ENCODE peak calls at places on chromosome 4, in eight cellular contexts. One of them, this sample, is unnamed.

GRCh38 chr4:1310796-1311715 is 21.4 kb downstream of the MAEA start:
- DNase-seq in tibial nerve: no peak
- DNase-seq in ovary: no peak
- DNase-seq in heart left ventricle: peak; percentile 6
- DNase-seq in upper lobe of left lung: no peak
- DNase-seq in testis: no peak
- DNase-seq in body of pancreas: no peak
- DNase-seq in K562: no peak
- DNase-seq in this sample: no peak

GRCh38 chr4:168917150-168917779 is 92.8 kb downstream of the CBR4 start:
- DNase-seq in heart left ventricle: no peak
- DNase-seq in K562: peak; percentile 28
- DNase-seq in upper lobe of left lung: no peak
- DNase-seq in ovary: no peak
- DNase-seq in testis: no peak
- DNase-seq in tibial nerve: no peak
- DNase-seq in body of pancreas: no peak
- DNase-seq in this sample: no peak

GRCh38 chr4:53128959-53129358 is 236.9 kb downstream of the SCFD2 start:
- DNase-seq in tibial nerve: peak; percentile 53
- DNase-seq in heart left ventricle: peak; percentile 57
- DNase-seq in K562: no peak
- DNase-seq in testis: peak; percentile 70
- DNase-seq in upper lobe of left lung: no peak
- DNase-seq in body of pancreas: peak; percentile 65
- DNase-seq in ovary: peak; percentile 67
- DNase-seq in this sample: no peak

GRCh38 chr4:175470141-175470540 is 341.9 kb downstream of the GPM6A start:
- DNase-seq in body of pancreas: no peak
- DNase-seq in ovary: no peak
- DNase-seq in heart left ventricle: no peak
- DNase-seq in tibial nerve: no peak
- DNase-seq in upper lobe of left lung: no peak
- DNase-seq in testis: no peak
- DNase-seq in K562: no peak
- DNase-seq in this sample: no peak

GRCh38 chr4:151993521-151993920 is 232.7 kb upstream of the GATB start:
- DNase-seq in tibial nerve: no peak
- DNase-seq in upper lobe of left lung: no peak
- DNase-seq in testis: no peak
- DNase-seq in heart left ventricle: no peak
- DNase-seq in body of pancreas: no peak
- DNase-seq in K562: no peak
- DNase-seq in ovary: no peak
- DNase-seq in this sample: no peak

GRCh38 chr4:71270901-71271300 is 67.9 kb upstream of the SLC4A4 start:
- DNase-seq in heart left ventricle: no peak
- DNase-seq in testis: no peak
- DNase-seq in body of pancreas: peak; percentile 54
- DNase-seq in ovary: no peak
- DNase-seq in tibial nerve: no peak
- DNase-seq in K562: peak; percentile 11
- DNase-seq in upper lobe of left lung: no peak
- DNase-seq in this sample: no peak

GRCh38 chr4:98706200-98706813 is 47.9 kb upstream of the TSPAN5 start:
- DNase-seq in testis: no peak
- DNase-seq in body of pancreas: no peak
- DNase-seq in upper lobe of left lung: no peak
- DNase-seq in K562: no peak
- DNase-seq in heart left ventricle: no peak
- DNase-seq in ovary: no peak
- DNase-seq in tibial nerve: no peak
- DNase-seq in this sample: no peak

GRCh38 chr4:74397748-74398426 is 32.9 kb downstream of the EREG start:
- DNase-seq in K562: no peak
- DNase-seq in ovary: no peak
- DNase-seq in heart left ventricle: no peak
- DNase-seq in testis: no peak
- DNase-seq in tibial nerve: no peak
- DNase-seq in upper lobe of left lung: no peak
- DNase-seq in body of pancreas: no peak
- DNase-seq in this sample: no peak

GRCh38 chr4:16598241-16599224 is 299.9 kb downstream of the LDB2 start:
- DNase-seq in ovary: no peak
- DNase-seq in heart left ventricle: no peak
- DNase-seq in body of pancreas: no peak
- DNase-seq in upper lobe of left lung: no peak
- DNase-seq in K562: no peak
- DNase-seq in tibial nerve: no peak
- DNase-seq in testis: no peak
- DNase-seq in this sample: no peak

GRCh38 chr4:136737066-136737465 is 795.2 kb downstream of the PCDH18 start:
- DNase-seq in ovary: no peak
- DNase-seq in body of pancreas: no peak
- DNase-seq in tibial nerve: no peak
- DNase-seq in heart left ventricle: no peak
- DNase-seq in K562: no peak
- DNase-seq in testis: no peak
- DNase-seq in upper lobe of left lung: no peak
- DNase-seq in this sample: no peak

GRCh38 chr4:182978152-182978827 is 61.1 kb upstream of the DCTD start:
- DNase-seq in upper lobe of left lung: no peak
- DNase-seq in K562: no peak
- DNase-seq in ovary: no peak
- DNase-seq in heart left ventricle: no peak
- DNase-seq in tibial nerve: no peak
- DNase-seq in body of pancreas: no peak
- DNase-seq in testis: no peak
- DNase-seq in this sample: no peak

GRCh38 chr4:26263165-26263564 is 57.6 kb upstream of the RBPJ start:
- DNase-seq in K562: peak; percentile 81
- DNase-seq in ovary: no peak
- DNase-seq in tibial nerve: no peak
- DNase-seq in body of pancreas: no peak
- DNase-seq in upper lobe of left lung: no peak
- DNase-seq in heart left ventricle: no peak
- DNase-seq in testis: peak; percentile 61
- DNase-seq in this sample: no peak

GRCh38 chr4:185379326-185380295 is 16.1 kb downstream of the LRP2BP start:
- DNase-seq in ovary: no peak
- DNase-seq in upper lobe of left lung: no peak
- DNase-seq in body of pancreas: peak; percentile 84
- DNase-seq in heart left ventricle: no peak
- DNase-seq in K562: no peak
- DNase-seq in tibial nerve: no peak
- DNase-seq in testis: no peak
- DNase-seq in this sample: no peak
- TF ChIP-seq POLR2A in ovary: no peak
- TF ChIP-seq POLR2A in upper lobe of left lung: no peak
- TF ChIP-seq POLR2A in body of pancreas: peak; percentile 51
- TF ChIP-seq POLR2A in heart left ventricle: no peak
- TF ChIP-seq POLR2A in K562: no peak
- TF ChIP-seq POLR2A in tibial nerve: no peak
- TF ChIP-seq POLR2A in testis: no peak
- TF ChIP-seq POLR2A in this sample: no peak

DNA sequence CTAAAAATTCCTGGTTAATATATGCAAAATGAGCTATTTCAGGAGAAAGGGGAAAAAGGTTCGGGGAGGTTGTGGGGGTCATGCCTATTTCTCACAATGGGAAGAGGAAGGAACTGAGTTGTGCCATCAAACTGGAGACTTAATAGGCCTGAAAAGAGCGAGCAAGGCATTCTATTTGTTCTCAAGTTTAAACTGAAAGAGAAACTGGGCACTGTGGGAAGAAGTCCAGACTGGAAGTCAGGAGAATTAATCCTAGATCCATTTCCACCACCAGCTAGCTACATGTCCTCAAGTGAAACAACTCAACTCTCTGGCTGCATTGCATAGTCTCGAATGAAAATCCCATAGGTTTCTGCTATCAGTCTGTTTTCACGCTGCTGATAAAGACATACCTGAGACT is 50.6 kb downstream of the PPARGC1A start:
- DNase-seq in testis: no peak
- DNase-seq in ovary: no peak
- DNase-seq in body of pancreas: no peak
- DNase-seq in tibial nerve: no peak
- DNase-seq in heart left ventricle: no peak
- DNase-seq in K562: no peak
- DNase-seq in upper lobe of left lung: no peak
- DNase-seq in this sample: no peak
- H3K4me3 ChIP-seq in testis: no peak overlapping the region
- H3K4me3 ChIP-seq in ovary: no peak overlapping the region
- H3K4me3 ChIP-seq in body of pancreas: no peak overlapping the region
- H3K4me3 ChIP-seq in tibial nerve: no peak overlapping the region
- H3K4me3 ChIP-seq in heart left ventricle: no peak overlapping the region
- H3K4me3 ChIP-seq in K562: no peak overlapping the region
- H3K4me3 ChIP-seq in upper lobe of left lung: no peak overlapping the region
- H3K4me3 ChIP-seq in this sample: no peak overlapping the region

DNA sequence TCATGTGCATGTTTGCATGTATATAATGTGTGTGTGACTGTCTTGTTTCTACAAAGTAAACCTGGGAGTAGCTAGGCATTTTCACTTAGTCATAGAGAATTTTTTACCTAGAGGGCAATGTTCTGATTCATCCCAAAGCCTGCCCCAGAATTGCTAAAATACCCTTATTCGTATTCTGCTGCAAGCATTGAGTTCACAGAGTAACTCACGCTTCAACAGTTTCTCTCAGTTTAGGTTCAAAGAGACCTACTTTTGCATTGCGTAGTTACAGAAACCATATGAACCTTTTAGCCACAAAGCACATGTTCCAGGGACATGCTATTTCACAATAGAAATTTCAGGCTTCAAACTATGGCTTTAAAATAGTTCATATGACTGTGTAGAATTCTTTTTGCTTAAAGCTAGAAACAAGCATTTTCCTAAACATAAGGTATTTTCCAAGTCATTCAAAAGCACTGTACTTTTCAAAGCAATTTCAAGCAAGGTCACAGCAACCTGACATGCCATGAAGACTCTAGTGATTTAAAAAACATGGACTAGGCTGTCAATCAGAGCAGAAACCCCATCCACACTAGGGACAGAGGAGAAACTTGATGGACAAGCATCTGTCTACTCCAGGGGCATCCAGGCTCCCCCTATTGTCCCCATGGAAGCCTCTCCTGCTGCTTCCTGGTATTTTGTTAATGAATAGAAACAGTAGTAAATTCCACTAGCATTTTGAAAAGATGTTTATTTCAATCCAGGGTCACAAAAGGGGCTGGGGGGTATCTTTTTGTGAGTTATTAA is 81.5 kb upstream of the MAPK10 start:
- DNase-seq in K562: no peak
- DNase-seq in tibial nerve: no peak
- DNase-seq in body of pancreas: no peak
- DNase-seq in heart left ventricle: no peak
- DNase-seq in testis: no peak
- DNase-seq in upper lobe of left lung: no peak
- DNase-seq in ovary: no peak
- DNase-seq in this sample: no peak
- H3K27ac ChIP-seq in K562: no peak overlapping the region
- H3K27ac ChIP-seq in tibial nerve: no peak overlapping the region
- H3K27ac ChIP-seq in body of pancreas: no peak overlapping the region
- H3K27ac ChIP-seq in heart left ventricle: no peak overlapping the region
- H3K27ac ChIP-seq in testis: no peak overlapping the region
- H3K27ac ChIP-seq in upper lobe of left lung: no peak overlapping the region
- H3K27ac ChIP-seq in ovary: no peak overlapping the region
- H3K27ac ChIP-seq in this sample: no peak overlapping the region

DNA sequence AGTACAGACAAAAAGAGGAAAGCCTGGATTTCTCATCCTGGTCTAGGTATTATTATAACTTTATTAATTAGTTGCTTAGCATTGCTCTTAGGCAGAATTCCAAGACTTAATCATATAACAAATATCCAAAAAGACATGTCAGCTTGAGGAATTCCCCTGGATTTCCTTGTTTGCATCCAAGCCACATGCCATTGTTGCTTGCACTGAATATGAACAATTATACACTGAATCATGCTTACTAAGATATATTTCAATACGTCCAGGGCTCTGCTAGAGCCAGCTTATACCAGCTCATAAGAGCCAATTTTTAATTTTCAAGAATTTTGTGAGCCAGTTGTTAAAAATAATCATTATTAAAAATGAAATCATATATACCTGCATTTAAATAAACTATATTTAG is 5.5 kb upstream of the TLR10 start:
- DNase-seq in upper lobe of left lung: no peak
- DNase-seq in heart left ventricle: no peak
- DNase-seq in ovary: no peak
- DNase-seq in body of pancreas: no peak
- DNase-seq in testis: no peak
- DNase-seq in K562: no peak
- DNase-seq in tibial nerve: no peak
- DNase-seq in this sample: no peak
- TF ChIP-seq POLR2A in upper lobe of left lung: no peak
- TF ChIP-seq POLR2A in heart left ventricle: no peak
- TF ChIP-seq POLR2A in ovary: no peak
- TF ChIP-seq POLR2A in body of pancreas: no peak
- TF ChIP-seq POLR2A in testis: no peak
- TF ChIP-seq POLR2A in K562: no peak
- TF ChIP-seq POLR2A in tibial nerve: no peak
- TF ChIP-seq POLR2A in this sample: no peak

GRCh38 chr4:150582881-150583286 is 933 bp downstream of the MAB21L2 start:
- DNase-seq in ovary: no peak
- DNase-seq in tibial nerve: no peak
- DNase-seq in testis: no peak
- DNase-seq in body of pancreas: no peak
- DNase-seq in heart left ventricle: no peak
- DNase-seq in K562: no peak
- DNase-seq in upper lobe of left lung: no peak
- DNase-seq in this sample: no peak
- H3K4me3 ChIP-seq in ovary: peak overlapping the region; percentile 27
- H3K4me3 ChIP-seq in tibial nerve: peak overlapping the region; percentile 23
- H3K4me3 ChIP-seq in testis: peak overlapping the region; percentile 3
- H3K4me3 ChIP-seq in body of pancreas: no peak overlapping the region
- H3K4me3 ChIP-seq in heart left ventricle: peak overlapping the region; percentile 52
- H3K4me3 ChIP-seq in K562: no peak overlapping the region
- H3K4me3 ChIP-seq in upper lobe of left lung: peak overlapping the region; percentile 44
- H3K4me3 ChIP-seq in this sample: peak overlapping the region; percentile 42

GRCh38 chr4:167629272-167629671 is 395.0 kb upstream of the SPOCK3 start:
- DNase-seq in tibial nerve: no peak
- DNase-seq in testis: no peak
- DNase-seq in K562: no peak
- DNase-seq in ovary: no peak
- DNase-seq in body of pancreas: no peak
- DNase-seq in heart left ventricle: no peak
- DNase-seq in upper lobe of left lung: no peak
- DNase-seq in this sample: no peak
- H3K27ac ChIP-seq in tibial nerve: no peak overlapping the region
- H3K27ac ChIP-seq in testis: no peak overlapping the region
- H3K27ac ChIP-seq in K562: no peak overlapping the region
- H3K27ac ChIP-seq in ovary: no peak overlapping the region
- H3K27ac ChIP-seq in body of pancreas: no peak overlapping the region
- H3K27ac ChIP-seq in heart left ventricle: no peak overlapping the region
- H3K27ac ChIP-seq in upper lobe of left lung: no peak overlapping the region
- H3K27ac ChIP-seq in this sample: no peak overlapping the region

This sample was measured in esophagus squamous epithelium.